ENCODE peak calls at places on chromosomes 4 and X, in ten cellular contexts. P is activated T-cell treated with anti-CD3 and anti-CD28 coated beads for 48 hours; C is CD4-positive, alpha-beta T cell; J is renal cortical epithelial cell; Y is HFFc6; G is NAMALWA; L is GM03348; U is stimulated activated CD4-positive, alpha-beta T cell treated with anti-CD3 and anti-CD28 coated beads, Interleukin-12 subunit alpha, Interleukin-12 subunit beta, amount 100 ng/mL, for 24 hours; T is pancreas; N is OCI-M1. S is an unnamed sample.

GRCh38 chrX:64204701-64205440 is 637 bp downstream of the AMER1 start:
- DNase-seq in C (peak), L (peak), P (peak), Y (no peak), J (no peak), N (peak), T (peak), U (peak), G (peak), S (no peak)

GRCh38 chr4:19348746-19349145 is 903.0 kb upstream of the SLIT2 start:
- DNase-seq in P (no peak), U (no peak), J (no peak), C (no peak), G (no peak), N (no peak), Y (no peak), T (no peak), L (peak), S (no peak)

GRCh38 chr4:101345596-101346311 is 1.6 kb downstream of the PPP3CA start:
- DNase-seq in N (peak), C (peak), G (peak), T (peak), P (peak), U (peak), L (peak), J (no peak), Y (peak), S (no peak)

GRCh38 chr4:172648471-172648870 is 520.1 kb upstream of the GALNT7 start:
- DNase-seq in N (no peak), U (no peak), G (no peak), L (no peak), P (no peak), T (no peak), C (no peak), Y (no peak), J (peak), S (no peak)

GRCh38 chr4:140829825-140830224 is 73.6 kb upstream of the TBC1D9 start:
- DNase-seq in U (no peak), G (no peak), C (no peak), L (no peak), N (no peak), P (no peak), J (no peak), T (no peak), Y (no peak), S (no peak)

GRCh38 chr4:84808332-84808731 is 158.2 kb downstream of the WDFY3 start:
- DNase-seq in U (no peak), G (no peak), L (no peak), T (no peak), C (no peak), N (no peak), P (no peak), J (no peak), Y (no peak), S (no peak)

GRCh38 chrX:153905481-153906095 is 1.1 kb downstream of the AVPR2 start:
- DNase-seq in Y (no peak), N (no peak), U (no peak), J (no peak), L (no peak), P (no peak), C (no peak), G (no peak), T (peak), S (no peak)

GRCh38 chrX:143437439-143437838 is 79.8 kb downstream of the SPANXN3 start:
- DNase-seq in G (peak), Y (no peak), P (no peak), N (peak), T (no peak), C (no peak), J (peak), U (no peak), L (peak), S (peak)

GRCh38 chr4:41281038-41281634 is 24.4 kb downstream of the UCHL1 start:
- DNase-seq in L (peak), Y (peak), N (peak), G (peak), U (no peak), P (no peak), T (no peak), J (peak), C (no peak), S (peak)

GRCh38 chr4:60682901-60683300 is 517.2 kb upstream of the ADGRL3 start:
- DNase-seq in L (peak), U (no peak), T (no peak), J (no peak), G (no peak), C (no peak), Y (peak), N (no peak), P (no peak), S (no peak)

GRCh38 chrX:17473021-17473420 is 98.0 kb downstream of the NHS start:
- DNase-seq in C (no peak), L (no peak), Y (no peak), J (no peak), N (no peak), P (no peak), G (no peak), T (no peak), U (no peak), S (no peak)

GRCh38 chrX:70433848-70434351 is 10.7 kb upstream of the DLG3 start:
- DNase-seq in Y (peak), L (peak), G (peak), J (no peak), N (peak), C (peak), T (peak), P (peak), U (peak), S (peak)

GRCh38 chr4:155434904-155435303 is 58.1 kb upstream of the MAP9 start:
- DNase-seq in T (no peak), Y (no peak), P (no peak), G (no peak), L (no peak), U (no peak), J (no peak), C (no peak), N (peak), S (no peak)

GRCh38 chr4:73187325-73187724 is 71.3 kb downstream of the ANKRD17 start:
- DNase-seq in T (no peak), C (no peak), G (no peak), P (no peak), L (no peak), J (no peak), U (no peak), N (peak), Y (no peak), S (no peak)

GRCh38 chr4:126731062-126731461 is 901.7 kb upstream of the INTU start:
- DNase-seq in L (no peak), P (no peak), C (no peak), N (no peak), G (no peak), T (no peak), U (no peak), J (no peak), Y (no peak), S (no peak)

GRCh38 chr4:40586034-40586433 is 43.6 kb downstream of the RBM47 start:
- DNase-seq in J (peak), C (no peak), P (no peak), N (no peak), T (no peak), Y (no peak), L (no peak), U (no peak), G (no peak), S (no peak)

GRCh38 chr4:185254434-185254833 is 45.0 kb downstream of the SNX25 start:
- DNase-seq in P (no peak), C (no peak), J (peak), G (no peak), N (no peak), T (no peak), U (no peak), L (no peak), Y (no peak), S (peak)

GRCh38 chr4:56752985-56753384 is 68.5 kb downstream of the SPINK2 start:
- DNase-seq in L (no peak), T (no peak), P (no peak), Y (no peak), G (no peak), C (no peak), U (no peak), N (no peak), J (no peak), S (no peak)

GRCh38 chr4:165379662-165380061 is 854 bp downstream of the CPE start:
- DNase-seq in G (no peak), P (no peak), L (no peak), Y (no peak), U (no peak), N (no peak), C (no peak), J (no peak), T (no peak), S (no peak)

GRCh38 chr4:88442636-88443260 is 14.2 kb upstream of the HERC5 start:
- DNase-seq in T (no peak), U (no peak), C (no peak), L (no peak), P (no peak), J (peak), N (peak), G (peak), Y (no peak), S (peak)

GRCh38 chr4:116197317-116197809 is 888.0 kb downstream of the TRAM1L1 start:
- DNase-seq in U (no peak), T (no peak), C (no peak), P (no peak), L (no peak), J (no peak), Y (no peak), N (no peak), G (no peak), S (no peak)

GRCh38 chr4:171849823-171850222 is 36.6 kb downstream of the GALNTL6 start:
- DNase-seq in C (no peak), U (no peak), N (no peak), G (no peak), J (peak), L (no peak), T (no peak), P (no peak), Y (no peak), S (no peak)

GRCh38 chr4:172985552-172985951 is 183.1 kb upstream of the GALNT7 start:
- DNase-seq in Y (no peak), G (no peak), U (no peak), P (no peak), J (peak), N (peak), C (no peak), T (no peak), L (no peak), S (no peak)

GRCh38 chrX:153972368-153973126 is at the start of gene TMEM187:
- DNase-seq in J (peak), T (peak), U (peak), G (peak), P (peak), Y (peak), C (peak), L (peak), N (peak), S (peak)

GRCh38 chrX:10159069-10159468 is 2.3 kb downstream of the CLCN4 start:
- DNase-seq in P (no peak), U (no peak), J (no peak), N (peak), Y (no peak), T (no peak), G (no peak), L (no peak), C (no peak), S (no peak)

GRCh38 chr4:113682730-113683129 is 78.8 kb downstream of the CAMK2D start:
- DNase-seq in C (no peak), T (no peak), G (no peak), P (no peak), N (no peak), J (no peak), Y (peak), U (no peak), L (peak), S (no peak)

GRCh38 chrX:54029543-54030143 is 14.6 kb downstream of the PHF8 start:
- DNase-seq in Y (no peak), L (no peak), U (no peak), G (no peak), P (no peak), T (peak), C (no peak), N (no peak), J (peak), S (no peak)

GRCh38 chrX:16222123-16222522 is 54.8 kb downstream of the MAGEB17 start:
- DNase-seq in U (no peak), L (peak), J (no peak), C (no peak), P (no peak), N (no peak), Y (peak), T (no peak), G (no peak), S (no peak)

GRCh38 chrX:49176421-49177326 is 5.0 kb downstream of the PLP2 start:
- DNase-seq in L (no peak), Y (no peak), N (peak), G (peak), U (no peak), T (no peak), P (no peak), C (no peak), J (no peak), S (no peak)

GRCh38 chrX:40008841-40009461 is 88.8 kb downstream of the BCOR start:
- DNase-seq in N (no peak), P (peak), J (no peak), Y (no peak), U (peak), C (no peak), G (no peak), L (peak), T (peak), S (no peak)

GRCh38 chr4:109912706-109913621 is at the start of gene EGF:
- DNase-seq in T (no peak), U (no peak), G (peak), L (peak), Y (peak), P (no peak), C (no peak), J (peak), N (peak), S (no peak)

GRCh38 chrX:73916931-73917657 is 354.1 kb downstream of the CHIC1 start:
- DNase-seq in L (peak), T (no peak), Y (peak), G (no peak), J (peak), U (no peak), N (no peak), P (no peak), C (no peak), S (no peak)

GRCh38 chrX:85922821-85923220 is 124.5 kb downstream of the CHM start:
- DNase-seq in C (no peak), G (no peak), U (no peak), J (peak), N (no peak), P (no peak), L (peak), T (no peak), Y (peak), S (no peak)